ENCODE peak calls at places on chromosome 3, in six cellular contexts. One of them, this sample, is unnamed.
A peak's percentile ranks its signal among the peaks of the same experiment; 100 is the strongest.

GRCh38 chr3:195708626-195709481 is 11.9 kb upstream of the MUC20 start:
- DNase-seq in uterus: no peak
- DNase-seq in esophagus squamous epithelium: no peak
- DNase-seq in heart left ventricle: no peak
- DNase-seq in ovary: no peak
- DNase-seq in spleen: no peak
- DNase-seq in this sample: peak; percentile 40

GRCh38 chr3:192082733-192083660 is 622.0 kb downstream of the PYDC2 start:
- DNase-seq in esophagus squamous epithelium: no peak
- DNase-seq in ovary: no peak
- DNase-seq in uterus: no peak
- DNase-seq in spleen: no peak
- DNase-seq in heart left ventricle: no peak
- DNase-seq in this sample: no peak

GRCh38 chr3:171377859-171378258 is 82.3 kb downstream of the TNIK start:
- DNase-seq in heart left ventricle: no peak
- DNase-seq in ovary: no peak
- DNase-seq in uterus: no peak
- DNase-seq in esophagus squamous epithelium: no peak
- DNase-seq in spleen: no peak
- DNase-seq in this sample: no peak

GRCh38 chr3:115671761-115672455 is 48.6 kb downstream of the GAP43 start:
- DNase-seq in spleen: no peak
- DNase-seq in ovary: no peak
- DNase-seq in uterus: no peak
- DNase-seq in esophagus squamous epithelium: no peak
- DNase-seq in heart left ventricle: no peak
- DNase-seq in this sample: no peak

GRCh38 chr3:139491027-139491700 is 14.8 kb upstream of the RBP2 start:
- DNase-seq in esophagus squamous epithelium: no peak
- DNase-seq in ovary: no peak
- DNase-seq in spleen: no peak
- DNase-seq in heart left ventricle: peak; percentile 35
- DNase-seq in uterus: no peak
- DNase-seq in this sample: no peak

GRCh38 chr3:140394488-140395133 is 283.3 kb upstream of the TRIM42 start:
- DNase-seq in esophagus squamous epithelium: no peak
- DNase-seq in ovary: no peak
- DNase-seq in uterus: no peak
- DNase-seq in heart left ventricle: no peak
- DNase-seq in spleen: no peak
- DNase-seq in this sample: no peak

GRCh38 chr3:43341788-43342187 is 55.4 kb downstream of the SNRK start:
- DNase-seq in esophagus squamous epithelium: no peak
- DNase-seq in ovary: no peak
- DNase-seq in uterus: no peak
- DNase-seq in heart left ventricle: no peak
- DNase-seq in spleen: no peak
- DNase-seq in this sample: no peak

GRCh38 chr3:38634133-38634532 is 15.4 kb downstream of the SCN5A start:
- DNase-seq in uterus: no peak
- DNase-seq in esophagus squamous epithelium: no peak
- DNase-seq in heart left ventricle: peak; percentile 52
- DNase-seq in spleen: peak; percentile 55
- DNase-seq in ovary: no peak
- DNase-seq in this sample: no peak

GRCh38 chr3:121295966-121296365 is 249.8 kb downstream of the POLQ start:
- DNase-seq in heart left ventricle: no peak
- DNase-seq in esophagus squamous epithelium: no peak
- DNase-seq in spleen: no peak
- DNase-seq in uterus: no peak
- DNase-seq in ovary: no peak
- DNase-seq in this sample: no peak

GRCh38 chr3:8482960-8483665 is 18.5 kb upstream of the LMCD1 start:
- DNase-seq in esophagus squamous epithelium: no peak
- DNase-seq in ovary: peak; percentile 80
- DNase-seq in uterus: peak; percentile 71
- DNase-seq in spleen: no peak
- DNase-seq in heart left ventricle: peak; percentile 86
- DNase-seq in this sample: peak; percentile 77

GRCh38 chr3:135239485-135239884 is 444.4 kb downstream of the EPHB1 start:
- DNase-seq in heart left ventricle: no peak
- DNase-seq in ovary: no peak
- DNase-seq in esophagus squamous epithelium: no peak
- DNase-seq in uterus: no peak
- DNase-seq in spleen: no peak
- DNase-seq in this sample: no peak

GRCh38 chr3:53074366-53074696 is 28.5 kb upstream of the SFMBT1 start:
- DNase-seq in esophagus squamous epithelium: no peak
- DNase-seq in uterus: peak; percentile 11
- DNase-seq in spleen: peak; percentile 54
- DNase-seq in heart left ventricle: no peak
- DNase-seq in ovary: peak; percentile 25
- DNase-seq in this sample: no peak

GRCh38 chr3:10470120-10470665 is 35.2 kb downstream of the ATP2B2 start:
- DNase-seq in spleen: no peak
- DNase-seq in heart left ventricle: no peak
- DNase-seq in esophagus squamous epithelium: no peak
- DNase-seq in ovary: no peak
- DNase-seq in uterus: no peak
- DNase-seq in this sample: no peak

GRCh38 chr3:89067736-89068135 is 39.7 kb upstream of the EPHA3 start:
- DNase-seq in esophagus squamous epithelium: no peak
- DNase-seq in ovary: no peak
- DNase-seq in uterus: no peak
- DNase-seq in heart left ventricle: no peak
- DNase-seq in spleen: no peak
- DNase-seq in this sample: no peak

GRCh38 chr3:58176827-58177489 is 33.8 kb downstream of the DNASE1L3 start:
- DNase-seq in ovary: no peak
- DNase-seq in spleen: peak; percentile 64
- DNase-seq in heart left ventricle: no peak
- DNase-seq in esophagus squamous epithelium: no peak
- DNase-seq in uterus: no peak
- DNase-seq in this sample: no peak

GRCh38 chr3:171156455-171157005 is 130.0 kb upstream of the SLC2A2 start:
- DNase-seq in spleen: no peak
- DNase-seq in esophagus squamous epithelium: no peak
- DNase-seq in heart left ventricle: no peak
- DNase-seq in ovary: no peak
- DNase-seq in uterus: no peak
- DNase-seq in this sample: no peak

GRCh38 chr3:183370391-183370790 is 58.0 kb downstream of the MCF2L2 start:
- DNase-seq in esophagus squamous epithelium: no peak
- DNase-seq in uterus: no peak
- DNase-seq in spleen: no peak
- DNase-seq in heart left ventricle: no peak
- DNase-seq in ovary: no peak
- DNase-seq in this sample: no peak

GRCh38 chr3:47428585-47429145 is 47.1 kb downstream of the SCAP start:
- DNase-seq in heart left ventricle: no peak
- DNase-seq in uterus: no peak
- DNase-seq in ovary: peak; percentile 14
- DNase-seq in spleen: no peak
- DNase-seq in esophagus squamous epithelium: no peak
- DNase-seq in this sample: peak; percentile 39

GRCh38 chr3:23926736-23927135 is 9.8 kb downstream of the RPL15 start:
- DNase-seq in spleen: no peak
- DNase-seq in uterus: no peak
- DNase-seq in ovary: no peak
- DNase-seq in heart left ventricle: no peak
- DNase-seq in esophagus squamous epithelium: no peak
- DNase-seq in this sample: no peak

GRCh38 chr3:5233026-5233425 is 45.5 kb downstream of the EDEM1 start:
- DNase-seq in ovary: no peak
- DNase-seq in spleen: no peak
- DNase-seq in heart left ventricle: no peak
- DNase-seq in uterus: no peak
- DNase-seq in esophagus squamous epithelium: no peak
- DNase-seq in this sample: no peak

GRCh38 chr3:184176377-184177330 is 2.0 kb downstream of the AP2M1 start:
- DNase-seq in spleen: peak; percentile 83
- DNase-seq in esophagus squamous epithelium: no peak
- DNase-seq in heart left ventricle: peak; percentile 83
- DNase-seq in uterus: peak; percentile 71
- DNase-seq in ovary: peak; percentile 78
- DNase-seq in this sample: no peak

DNA sequence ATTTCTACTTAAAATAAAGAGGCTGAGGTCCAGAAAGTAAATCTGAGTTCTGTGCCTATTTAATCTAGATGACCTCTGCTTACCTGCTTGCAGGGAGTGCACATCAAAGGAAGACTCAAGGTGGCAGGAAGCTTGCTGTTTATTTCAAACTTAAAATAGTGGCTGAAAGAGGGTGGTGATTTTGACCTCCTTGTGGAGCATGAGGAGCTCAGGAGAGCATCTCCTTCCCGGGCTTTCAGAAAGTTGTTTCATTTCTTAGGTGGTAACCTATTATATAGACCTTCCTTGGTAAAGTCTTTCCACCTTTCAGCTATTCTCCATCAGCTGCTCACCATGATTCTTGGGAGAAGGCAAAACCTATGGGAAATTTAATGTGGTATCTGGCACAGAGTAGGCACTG is 494 bp downstream of the GCSAM start:
- DNase-seq in heart left ventricle: no peak
- DNase-seq in spleen: no peak
- DNase-seq in ovary: no peak
- DNase-seq in esophagus squamous epithelium: no peak
- DNase-seq in uterus: no peak
- DNase-seq in this sample: no peak
- H3K4me3 ChIP-seq in heart left ventricle: no peak overlapping the region
- H3K4me3 ChIP-seq in spleen: peak overlapping the region; percentile 65
- H3K4me3 ChIP-seq in ovary: no peak overlapping the region
- H3K4me3 ChIP-seq in esophagus squamous epithelium: no peak overlapping the region
- H3K4me3 ChIP-seq in uterus: no peak overlapping the region
- H3K4me3 ChIP-seq in this sample: no peak overlapping the region

GRCh38 chr3:40719660-40720287 is 195.0 kb downstream of the ZNF621 start:
- DNase-seq in uterus: peak; percentile 28
- DNase-seq in ovary: no peak
- DNase-seq in esophagus squamous epithelium: no peak
- DNase-seq in spleen: no peak
- DNase-seq in heart left ventricle: no peak
- DNase-seq in this sample: no peak

GRCh38 chr3:40725026-40725425 is 200.3 kb downstream of the ZNF621 start:
- DNase-seq in esophagus squamous epithelium: no peak
- DNase-seq in uterus: no peak
- DNase-seq in ovary: no peak
- DNase-seq in spleen: no peak
- DNase-seq in heart left ventricle: no peak
- DNase-seq in this sample: no peak

GRCh38 chr3:40720351-40720750 is 195.6 kb downstream of the ZNF621 start:
- DNase-seq in ovary: no peak
- DNase-seq in uterus: no peak
- DNase-seq in esophagus squamous epithelium: no peak
- DNase-seq in spleen: no peak
- DNase-seq in heart left ventricle: no peak
- DNase-seq in this sample: no peak

GRCh38 chr3:40720863-40721262 is 196.1 kb downstream of the ZNF621 start:
- DNase-seq in heart left ventricle: no peak
- DNase-seq in spleen: no peak
- DNase-seq in uterus: no peak
- DNase-seq in ovary: no peak
- DNase-seq in esophagus squamous epithelium: no peak
- DNase-seq in this sample: no peak

DNA sequence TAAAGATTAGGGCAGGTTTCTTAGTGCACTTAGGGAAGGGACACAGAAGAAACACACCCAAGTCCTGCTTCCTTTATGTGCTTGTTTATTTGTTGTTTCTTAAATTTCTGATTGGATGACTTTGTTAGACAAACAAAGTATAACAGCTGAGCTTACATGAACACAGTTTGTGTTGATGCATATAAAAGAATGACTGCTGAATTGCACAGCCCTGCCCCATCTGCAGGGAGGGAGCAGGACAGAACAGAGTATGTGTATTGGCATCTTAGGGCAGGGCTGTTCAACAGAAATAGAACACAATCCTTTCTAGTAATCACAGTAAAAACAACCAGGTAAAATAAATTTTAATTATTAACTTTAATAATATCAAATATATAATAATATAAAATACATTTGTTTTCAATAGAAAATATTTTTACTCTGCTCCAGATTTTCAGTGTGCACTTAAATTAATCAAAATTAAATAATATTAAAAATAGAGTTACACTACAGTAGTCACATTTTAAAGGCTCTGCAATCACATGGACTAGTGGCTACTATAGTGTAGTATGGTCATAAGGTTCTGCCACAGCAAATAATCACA is 198.4 kb downstream of the ZNF621 start:
- DNase-seq in ovary: no peak
- DNase-seq in uterus: no peak
- DNase-seq in spleen: no peak
- DNase-seq in heart left ventricle: no peak
- DNase-seq in esophagus squamous epithelium: no peak
- DNase-seq in this sample: no peak
- TF ChIP-seq CTCF in ovary: no peak
- TF ChIP-seq CTCF in uterus: no peak
- TF ChIP-seq CTCF in spleen: no peak
- TF ChIP-seq CTCF in heart left ventricle: no peak
- TF ChIP-seq CTCF in esophagus squamous epithelium: no peak
- TF ChIP-seq CTCF in this sample: no peak

DNA sequence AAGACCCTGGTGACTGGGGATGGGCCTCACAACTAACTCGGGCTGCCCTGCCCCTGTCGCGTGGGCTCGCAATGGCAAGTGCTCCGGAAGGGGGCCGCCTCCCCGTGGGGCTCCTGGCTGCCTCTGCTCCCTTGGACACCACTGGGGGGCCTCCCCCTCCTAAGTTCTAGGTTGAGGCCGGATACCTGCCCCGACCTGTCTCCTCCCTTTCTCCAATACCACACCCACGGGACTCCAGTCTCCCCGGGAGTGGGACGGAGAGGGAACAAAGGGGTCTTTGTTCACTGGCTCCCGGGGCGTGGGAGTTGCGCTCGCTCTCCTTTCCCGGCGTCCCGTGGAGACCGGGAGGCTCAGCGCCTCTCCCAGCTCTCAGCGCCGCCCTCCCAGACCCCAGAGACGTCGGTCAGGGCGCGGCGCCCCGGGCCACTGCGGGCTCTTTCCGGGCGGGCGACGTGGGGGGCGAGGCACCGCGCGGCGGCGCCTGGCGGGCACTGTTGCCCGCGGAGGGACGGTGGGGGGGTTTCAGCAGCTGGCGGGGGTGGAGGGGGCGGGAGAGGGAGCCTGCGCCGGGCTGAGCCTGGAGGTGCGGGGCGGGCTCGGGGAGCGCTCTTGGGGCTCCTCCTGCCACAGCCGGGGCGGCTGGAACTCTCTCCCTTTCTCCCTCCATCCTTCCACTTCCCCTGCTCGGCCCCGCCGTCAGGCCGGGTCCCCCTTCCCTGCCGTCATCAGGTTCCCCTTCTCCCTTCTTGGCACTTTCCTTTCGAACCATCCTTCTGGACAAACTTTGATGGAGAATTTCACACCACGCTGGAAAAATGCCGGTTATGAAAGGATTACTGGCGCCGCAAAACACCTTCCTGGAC is at the start of gene KCNH8:
- DNase-seq in esophagus squamous epithelium: no peak
- DNase-seq in uterus: no peak
- DNase-seq in ovary: no peak
- DNase-seq in heart left ventricle: no peak
- DNase-seq in spleen: peak; percentile 79
- DNase-seq in this sample: peak; percentile 49
- TF ChIP-seq POLR2A in esophagus squamous epithelium: no peak
- TF ChIP-seq POLR2A in uterus: no peak
- TF ChIP-seq POLR2A in ovary: no peak
- TF ChIP-seq POLR2A in heart left ventricle: no peak
- TF ChIP-seq POLR2A in spleen: no peak
- TF ChIP-seq POLR2A in this sample: no peak

GRCh38 chr3:141796436-141797166 is 33.4 kb downstream of the GRK7 start:
- DNase-seq in heart left ventricle: no peak
- DNase-seq in spleen: peak; percentile 83
- DNase-seq in esophagus squamous epithelium: no peak
- DNase-seq in uterus: no peak
- DNase-seq in ovary: no peak
- DNase-seq in this sample: no peak
- H3K4me3 ChIP-seq in heart left ventricle: peak overlapping the region; percentile 54
- H3K4me3 ChIP-seq in spleen: peak overlapping the region; percentile 68
- H3K4me3 ChIP-seq in esophagus squamous epithelium: no peak overlapping the region
- H3K4me3 ChIP-seq in uterus: peak overlapping the region; percentile 30
- H3K4me3 ChIP-seq in ovary: peak overlapping the region; percentile 33
- H3K4me3 ChIP-seq in this sample: peak overlapping the region; percentile 2

This sample was measured in right lobe of liver.